ENCODE peak calls at places on chromosome X, in four cellular contexts. O is IMR-90; A is CD8-positive, alpha-beta T cell; K is left lung. H is an unnamed sample.

GRCh38 chrX:132591719-132592275 is 103.0 kb upstream of the MBNL3 start:
- DNase-seq in O (no peak), A (no peak), K (no peak), H (no peak)

GRCh38 chrX:49187028-49187394 is 838 bp upstream of the PRICKLE3 start:
- DNase-seq in O (no peak), A (no peak), K (no peak), H (no peak)

GRCh38 chrX:50579955-50580354 is 109.3 kb upstream of the DGKK start:
- DNase-seq in O (peak; percentile 57), A (no peak), K (no peak), H (peak; percentile 73)

GRCh38 chrX:105837227-105837626 is 14.9 kb downstream of the NRK start:
- DNase-seq in O (peak; percentile 78), A (no peak), K (no peak), H (peak; percentile 77)

GRCh38 chrX:56228914-56229313 is 3.2 kb upstream of the KLF8 start:
- DNase-seq in O (no peak), A (no peak), K (no peak), H (no peak)

GRCh38 chrX:110341189-110342035 is 17.2 kb upstream of the RTL9 start:
- DNase-seq in O (peak; percentile 91), A (no peak), K (no peak), H (peak; percentile 72)

GRCh38 chrX:65196758-65197371 is 220.6 kb upstream of the ZC4H2 start:
- DNase-seq in O (no peak), A (no peak), K (no peak), H (no peak)

GRCh38 chrX:104135677-104136076 is 21.1 kb downstream of the SLC25A53 start:
- DNase-seq in O (no peak), A (no peak), K (no peak), H (peak; percentile 3)

DNA sequence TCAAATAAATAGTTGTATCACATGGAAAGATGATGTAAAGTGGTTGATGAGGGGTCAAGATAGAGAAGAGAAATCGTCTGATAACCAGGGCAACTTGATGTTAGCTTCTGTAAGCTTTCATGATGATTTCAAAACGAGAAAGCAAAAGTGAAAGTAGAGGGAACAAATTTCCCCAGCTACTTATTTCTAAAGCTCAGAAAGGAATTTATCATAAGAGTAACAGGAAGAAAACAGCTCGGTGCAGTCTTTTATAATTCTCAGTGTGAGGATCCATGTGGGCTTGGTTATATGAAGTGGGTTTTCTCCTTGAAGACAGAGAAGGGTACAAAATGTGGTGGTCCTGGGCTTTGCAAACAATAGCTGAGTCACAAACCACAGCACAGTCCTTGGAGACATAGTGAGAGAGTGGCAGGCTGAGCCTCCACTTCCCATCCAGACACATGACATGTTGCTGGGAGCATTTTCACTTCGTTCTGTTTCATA is 32.1 kb upstream of the GLRA2 start:
- DNase-seq in O (peak; percentile 4), A (no peak), K (no peak), H (no peak)
- H3K4me3 ChIP-seq in O (peak overlapping the region; percentile 51), A (peak overlapping the region; percentile 41), K (peak overlapping the region; percentile 11), H (no peak overlapping the region)

GRCh38 chrX:24498181-24498580 is 33.1 kb downstream of the PDK3 start:
- DNase-seq in O (no peak), A (peak; percentile 9), K (no peak), H (peak; percentile 2)
- TF ChIP-seq CTCF in O (no peak), A (peak; percentile 21), K (no peak), H (peak; percentile 22)

GRCh38 chrX:1480082-1480785 is 27.5 kb upstream of the ASMTL start:
- DNase-seq in O (no peak), A (no peak), K (no peak), H (no peak)

GRCh38 chrX:1475881-1476280 is 23.2 kb upstream of the ASMTL start:
- DNase-seq in O (no peak), A (no peak), K (no peak), H (no peak)

GRCh38 chrX:1477229-1477628 is 24.5 kb upstream of the ASMTL start:
- DNase-seq in O (no peak), A (no peak), K (no peak), H (no peak)

GRCh38 chrX:1477801-1478458 is 25.2 kb upstream of the ASMTL start:
- DNase-seq in O (no peak), A (no peak), K (no peak), H (no peak)

GRCh38 chrX:1476682-1477081 is 24.0 kb upstream of the ASMTL start:
- DNase-seq in O (no peak), A (no peak), K (no peak), H (no peak)
- H3K4me3 ChIP-seq in O (no peak overlapping the region), A (no peak overlapping the region), K (no peak overlapping the region), H (no peak overlapping the region)

GRCh38 chrX:72124540-72125201 is 7.0 kb downstream of the RTL5 start:
- DNase-seq in O (no peak), A (no peak), K (no peak), H (no peak)
- TF ChIP-seq CTCF in O (no peak), A (no peak), K (no peak), H (no peak)

DNA sequence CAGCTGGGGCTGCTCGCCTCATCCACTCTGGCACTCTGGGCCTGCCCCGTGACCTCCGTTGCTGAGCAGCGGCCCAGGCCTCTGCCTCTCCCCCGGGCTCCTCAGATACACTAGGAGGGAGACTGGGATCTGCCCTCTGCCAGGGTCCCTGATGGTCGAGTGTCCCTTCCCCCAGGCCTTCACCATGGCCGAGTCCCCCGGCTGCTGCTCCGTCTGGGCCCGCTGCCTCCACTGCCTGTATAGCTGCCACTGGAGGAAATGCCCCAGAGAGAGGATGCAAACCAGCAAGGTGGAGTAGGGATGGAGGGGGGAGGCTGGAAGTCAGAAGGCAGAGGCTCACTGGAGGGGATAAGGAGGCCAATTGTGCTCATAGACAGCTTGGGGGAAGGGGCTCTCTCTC is 1.7 kb downstream of the GDPD2 start:
- DNase-seq in O (no peak), A (no peak), K (no peak), H (no peak)
- H3K4me3 ChIP-seq in O (no peak overlapping the region), A (no peak overlapping the region), K (no peak overlapping the region), H (no peak overlapping the region)

DNA sequence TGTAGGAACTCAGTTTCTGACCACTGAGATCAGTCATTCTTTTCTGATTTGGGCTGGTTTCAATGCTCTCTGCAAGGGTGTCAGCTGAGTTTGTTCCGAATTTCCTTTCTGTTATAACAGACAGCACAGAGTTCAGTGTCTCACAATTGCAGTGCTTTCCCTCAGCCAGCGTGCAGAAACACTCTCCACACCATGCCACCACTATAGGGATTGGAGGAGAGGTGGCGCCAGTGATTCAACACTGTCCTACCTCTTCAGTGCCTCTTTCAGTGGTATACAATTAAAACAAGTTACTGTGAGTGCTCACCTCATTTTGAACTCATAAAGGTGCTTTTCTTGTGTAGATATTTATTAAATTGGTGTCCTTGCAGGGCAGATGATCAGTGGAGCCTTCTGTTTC is 413.2 kb upstream of the CXorf51B start:
- DNase-seq in O (no peak), A (no peak), K (no peak), H (no peak)
- TF ChIP-seq CTCF in O (no peak), A (no peak), K (no peak), H (no peak)